ENCODE peak calls at places on chromosomes 4 and X, in seven cellular contexts. K is GM12864, C is activated B cell treated with CpG ODN at 0.5 μM for 24 hours, B is glutamatergic neuron, M is left lung, Z is left ventricle myocardium inferior, U is cardiac muscle cell. A is an unnamed sample.
A peak's percentile ranks its signal among the peaks of the same experiment; 100 is the strongest.

GRCh38 chrX:134580947-134581346 is 77.3 kb downstream of the PLAC1 start:
- DNase-seq in K (no peak), C (no peak), B (no peak), M (no peak), Z (no peak), U (no peak), A (no peak)

GRCh38 chr4:133801858-133802257 is 399.7 kb downstream of the PABPC4L start:
- DNase-seq in K (no peak), C (no peak), B (no peak), M (no peak), Z (no peak), U (no peak), A (no peak)

GRCh38 chr4:100898844-100899243 is 381.0 kb upstream of the EMCN start:
- DNase-seq in K (no peak), C (no peak), B (no peak), M (no peak), Z (no peak), U (no peak), A (no peak)

GRCh38 chrX:19611636-19612376 is 96.5 kb upstream of the MAP3K15 start:
- DNase-seq in K (no peak), C (no peak), B (no peak), M (no peak), Z (no peak), U (no peak), A (no peak)

GRCh38 chr4:168119870-168120269 is 27.5 kb downstream of the ANXA10 start:
- DNase-seq in K (no peak), C (no peak), B (no peak), M (no peak), Z (no peak), U (no peak), A (no peak)

GRCh38 chr4:122636697-122637096 is 15.8 kb upstream of the IL21 start:
- DNase-seq in K (peak; percentile 29), C (no peak), B (no peak), M (no peak), Z (no peak), U (no peak), A (no peak)

GRCh38 chrX:82412851-82413250 is 1095.2 kb upstream of the POU3F4 start:
- DNase-seq in K (no peak), C (no peak), B (no peak), M (no peak), Z (no peak), U (no peak), A (no peak)

GRCh38 chrX:150329888-150330287 is 33.2 kb upstream of the MAMLD1 start:
- DNase-seq in K (no peak), C (no peak), B (no peak), M (no peak), Z (no peak), U (no peak), A (no peak)

GRCh38 chrX:56232221-56233082 is at the start of gene KLF8:
- DNase-seq in K (peak; percentile 34), C (peak; percentile 25), B (peak; percentile 29), M (peak; percentile 74), Z (peak; percentile 46), U (peak; percentile 43), A (no peak)

GRCh38 chr4:78119698-78120097 is 62.6 kb downstream of the FRAS1 start:
- DNase-seq in K (no peak), C (no peak), B (no peak), M (no peak), Z (no peak), U (no peak), A (no peak)

GRCh38 chr4:5874811-5875465 is 17.9 kb downstream of the CRMP1 start:
- DNase-seq in K (no peak), C (no peak), B (no peak), M (no peak), Z (no peak), U (no peak), A (no peak)

GRCh38 chrX:153598541-153599191 is at the start of gene CCNQ:
- DNase-seq in K (no peak), C (peak; percentile 44), B (peak; percentile 37), M (no peak), Z (no peak), U (peak; percentile 51), A (no peak)

GRCh38 chrX:105821471-105822081 is 763 bp upstream of the NRK start:
- DNase-seq in K (no peak), C (no peak), B (peak; percentile 32), M (no peak), Z (no peak), U (peak; percentile 42), A (no peak)

GRCh38 chrX:136048446-136048845 is 63.2 kb downstream of the SLC9A6 start:
- DNase-seq in K (no peak), C (no peak), B (no peak), M (no peak), Z (no peak), U (no peak), A (no peak)

GRCh38 chrX:57241967-57242366 is 44.5 kb upstream of the FAAH2 start:
- DNase-seq in K (no peak), C (no peak), B (no peak), M (peak; percentile 8), Z (no peak), U (no peak), A (no peak)

GRCh38 chrX:66004928-66005831 is 34.7 kb downstream of the VSIG4 start:
- DNase-seq in K (no peak), C (no peak), B (no peak), M (no peak), Z (no peak), U (no peak), A (no peak)

GRCh38 chr4:10201356-10202223 is 85.0 kb upstream of the WDR1 start:
- DNase-seq in K (no peak), C (no peak), B (no peak), M (no peak), Z (no peak), U (no peak), A (no peak)

GRCh38 chrX:153592966-153593688 is 5.8 kb downstream of the CCNQ start:
- DNase-seq in K (no peak), C (no peak), B (no peak), M (no peak), Z (peak; percentile 69), U (no peak), A (no peak)

GRCh38 chr4:1713003-1713397 is 881 bp upstream of the SLBP start:
- DNase-seq in K (no peak), C (no peak), B (no peak), M (no peak), Z (no peak), U (no peak), A (no peak)

GRCh38 chrX:37454537-37455285 is 105.5 kb downstream of the PRRG1 start:
- DNase-seq in K (no peak), C (no peak), B (no peak), M (no peak), Z (no peak), U (no peak), A (no peak)

GRCh38 chrX:19751068-19751467 is 136.3 kb downstream of the SH3KBP1 start:
- DNase-seq in K (no peak), C (no peak), B (no peak), M (no peak), Z (no peak), U (peak; percentile 30), A (no peak)

GRCh38 chrX:132740316-132741123 is 217.9 kb downstream of the HS6ST2 start:
- DNase-seq in K (no peak), C (no peak), B (no peak), M (no peak), Z (no peak), U (peak; percentile 32), A (no peak)
- TF ChIP-seq CTCF in K (peak; percentile 60), C (no peak), B (peak; percentile 82), M (peak; percentile 45), Z (peak; percentile 60), U (peak; percentile 60), A (peak; percentile 55)

DNA sequence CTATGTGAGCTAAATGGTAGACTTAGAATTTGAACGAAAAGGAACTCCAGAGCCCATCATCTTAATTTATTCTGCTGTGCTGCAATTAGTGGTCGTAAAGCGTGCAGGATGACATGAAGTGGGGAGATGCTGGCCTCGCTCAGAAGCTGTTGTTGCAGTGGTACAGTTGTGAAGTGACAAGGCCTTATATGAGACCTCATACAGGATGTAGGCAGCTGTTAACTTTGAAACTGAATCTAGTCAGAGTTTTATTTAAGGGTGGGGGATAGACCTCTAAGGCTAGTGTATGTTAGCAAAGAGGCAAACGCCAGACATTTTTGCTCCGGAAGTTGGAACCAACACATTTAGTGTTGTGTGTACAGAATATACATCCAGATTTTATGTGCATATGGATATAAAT is 13.5 kb downstream of the KLF3 start:
- DNase-seq in K (no peak), C (no peak), B (no peak), M (no peak), Z (no peak), U (no peak), A (no peak)
- TF ChIP-seq CTCF in K (no peak), C (no peak), B (no peak), M (no peak), Z (no peak), U (no peak), A (no peak)

GRCh38 chr4:7687006-7687405 is 252.3 kb upstream of the PSAPL1 start:
- DNase-seq in K (no peak), C (no peak), B (no peak), M (peak; percentile 45), Z (no peak), U (no peak), A (no peak)

GRCh38 chr4:7689773-7690693 is 249.6 kb downstream of the AFAP1 start:
- DNase-seq in K (no peak), C (no peak), B (no peak), M (no peak), Z (no peak), U (no peak), A (no peak)

GRCh38 chr4:7691061-7691460 is 248.6 kb downstream of the AFAP1 start:
- DNase-seq in K (no peak), C (no peak), B (peak; percentile 8), M (peak; percentile 70), Z (no peak), U (no peak), A (no peak)

GRCh38 chr4:7686166-7686870 is 251.6 kb upstream of the PSAPL1 start:
- DNase-seq in K (no peak), C (no peak), B (peak; percentile 11), M (peak; percentile 58), Z (no peak), U (no peak), A (no peak)

GRCh38 chr4:7687796-7688195 is 251.9 kb downstream of the AFAP1 start:
- DNase-seq in K (no peak), C (no peak), B (no peak), M (no peak), Z (no peak), U (no peak), A (no peak)
- TF ChIP-seq CTCF in K (no peak), C (no peak), B (no peak), M (no peak), Z (no peak), U (no peak), A (no peak)

GRCh38 chr4:105624530-105624929 is 72.1 kb downstream of the ARHGEF38 start:
- DNase-seq in K (no peak), C (no peak), B (no peak), M (no peak), Z (peak; percentile 19), U (no peak), A (no peak)

GRCh38 chr4:105626846-105627245 is 74.4 kb downstream of the ARHGEF38 start:
- DNase-seq in K (no peak), C (no peak), B (no peak), M (no peak), Z (no peak), U (no peak), A (no peak)

GRCh38 chr4:105630670-105631655 is 77.5 kb downstream of the INTS12 start:
- DNase-seq in K (no peak), C (no peak), B (no peak), M (no peak), Z (no peak), U (no peak), A (no peak)

GRCh38 chr4:105625214-105625613 is 72.8 kb downstream of the ARHGEF38 start:
- DNase-seq in K (no peak), C (no peak), B (no peak), M (no peak), Z (no peak), U (no peak), A (no peak)

GRCh38 chr4:105627620-105628019 is 75.2 kb downstream of the ARHGEF38 start:
- DNase-seq in K (no peak), C (no peak), B (no peak), M (no peak), Z (no peak), U (no peak), A (no peak)
- TF ChIP-seq CTCF in K (no peak), C (no peak), B (no peak), M (no peak), Z (no peak), U (no peak), A (no peak)

A was measured in AG09319.